ENCODE peak calls at places on chromosomes 2 and 18, in ten cellular contexts. N is Panc1; I is neural progenitor cell; V is tibial artery; J is stomach; O is neuronal stem cell; L is CD4-positive, alpha-beta T cell; Y is fibroblast of lung; B is CD8-positive, alpha-beta memory T cell; W is HepG2. S is an unnamed sample.

GRCh38 chr2:65710779-65711295 is 278.4 kb upstream of the SPRED2 start:
- DNase-seq in N (no peak), I (peak), V (no peak), J (peak), O (no peak), L (no peak), Y (peak), B (no peak), W (peak), S (no peak)

GRCh38 chr2:71613953-71614925 is 160.9 kb downstream of the DYSF start:
- DNase-seq in N (no peak), I (no peak), V (peak), J (peak), O (no peak), L (no peak), Y (no peak), B (peak), W (no peak), S (peak)

GRCh38 chr2:26527726-26528125 is 49.8 kb upstream of the OTOF start:
- DNase-seq in N (no peak), I (no peak), V (peak), J (no peak), O (no peak), L (no peak), Y (no peak), B (no peak), W (no peak), S (no peak)

GRCh38 chr2:57621984-57622383 is 424.6 kb upstream of the VRK2 start:
- DNase-seq in N (no peak), I (no peak), V (no peak), J (no peak), O (no peak), L (no peak), Y (no peak), B (no peak), W (no peak), S (no peak)

GRCh38 chr2:100703744-100704143 is 116.2 kb upstream of the NPAS2 start:
- DNase-seq in N (no peak), I (no peak), V (no peak), J (no peak), O (no peak), L (no peak), Y (no peak), B (no peak), W (no peak), S (no peak)

GRCh38 chr2:145906356-145906755 is 1386.4 kb upstream of the ZEB2 start:
- DNase-seq in N (no peak), I (no peak), V (no peak), J (no peak), O (no peak), L (no peak), Y (no peak), B (no peak), W (peak), S (no peak)

GRCh38 chr2:12556762-12557161 is 160.0 kb upstream of the TRIB2 start:
- DNase-seq in N (no peak), I (no peak), V (no peak), J (no peak), O (no peak), L (peak), Y (peak), B (no peak), W (no peak), S (no peak)

GRCh38 chr2:126634273-126634861 is 21.6 kb upstream of the GYPC start:
- DNase-seq in N (no peak), I (peak), V (no peak), J (no peak), O (no peak), L (peak), Y (no peak), B (peak), W (no peak), S (no peak)

GRCh38 chr18:69008538-69008937 is 210.7 kb downstream of the CCDC102B start:
- DNase-seq in N (no peak), I (peak), V (no peak), J (no peak), O (no peak), L (no peak), Y (no peak), B (no peak), W (no peak), S (no peak)

GRCh38 chr2:61460168-61460567 is 10.7 kb downstream of the USP34 start:
- DNase-seq in N (no peak), I (no peak), V (no peak), J (no peak), O (no peak), L (no peak), Y (peak), B (no peak), W (peak), S (no peak)

GRCh38 chr2:168694876-168695275 is 107.6 kb upstream of the NOSTRIN start:
- DNase-seq in N (no peak), I (no peak), V (no peak), J (no peak), O (no peak), L (no peak), Y (no peak), B (no peak), W (no peak), S (no peak)

GRCh38 chr18:77138270-77138669 is 5.7 kb upstream of the MBP start:
- DNase-seq in N (no peak), I (no peak), V (no peak), J (peak), O (no peak), L (no peak), Y (no peak), B (no peak), W (no peak), S (no peak)

GRCh38 chr2:64644240-64645013 is 9.3 kb downstream of the SERTAD2 start:
- DNase-seq in N (peak), I (peak), V (peak), J (peak), O (peak), L (peak), Y (peak), B (peak), W (peak), S (peak)

GRCh38 chr2:119225926-119226325 is 2.3 kb downstream of the STEAP3 start:
- DNase-seq in N (no peak), I (no peak), V (no peak), J (no peak), O (no peak), L (no peak), Y (no peak), B (no peak), W (no peak), S (no peak)

GRCh38 chr18:45197526-45197970 is 417.7 kb upstream of the SLC14A2 start:
- DNase-seq in N (no peak), I (no peak), V (no peak), J (no peak), O (no peak), L (no peak), Y (no peak), B (no peak), W (no peak), S (no peak)

GRCh38 chr18:5961828-5962150 is 66.5 kb upstream of the TMEM200C start:
- DNase-seq in N (no peak), I (no peak), V (no peak), J (no peak), O (no peak), L (no peak), Y (no peak), B (no peak), W (no peak), S (no peak)

GRCh38 chr2:181483876-181484275 is 26.7 kb downstream of the ITGA4 start:
- DNase-seq in N (no peak), I (no peak), V (no peak), J (no peak), O (no peak), L (no peak), Y (no peak), B (no peak), W (no peak), S (no peak)

GRCh38 chr18:55206941-55207340 is 247.7 kb upstream of the CCDC68 start:
- DNase-seq in N (no peak), I (no peak), V (no peak), J (no peak), O (no peak), L (no peak), Y (no peak), B (no peak), W (no peak), S (no peak)

GRCh38 chr2:19872302-19872701 is 29.5 kb downstream of the TTC32 start:
- DNase-seq in N (no peak), I (no peak), V (peak), J (no peak), O (no peak), L (no peak), Y (no peak), B (no peak), W (no peak), S (no peak)

GRCh38 chr2:177882501-177882900 is 190.1 kb downstream of the PDE11A start:
- DNase-seq in N (no peak), I (no peak), V (no peak), J (no peak), O (no peak), L (no peak), Y (no peak), B (no peak), W (no peak), S (no peak)
- H3K27ac ChIP-seq in N (no peak), I (no peak), V (no peak), J (no peak), O (no peak), L (no peak), Y (no peak), B (no peak), W (no peak), S (peak)

DNA sequence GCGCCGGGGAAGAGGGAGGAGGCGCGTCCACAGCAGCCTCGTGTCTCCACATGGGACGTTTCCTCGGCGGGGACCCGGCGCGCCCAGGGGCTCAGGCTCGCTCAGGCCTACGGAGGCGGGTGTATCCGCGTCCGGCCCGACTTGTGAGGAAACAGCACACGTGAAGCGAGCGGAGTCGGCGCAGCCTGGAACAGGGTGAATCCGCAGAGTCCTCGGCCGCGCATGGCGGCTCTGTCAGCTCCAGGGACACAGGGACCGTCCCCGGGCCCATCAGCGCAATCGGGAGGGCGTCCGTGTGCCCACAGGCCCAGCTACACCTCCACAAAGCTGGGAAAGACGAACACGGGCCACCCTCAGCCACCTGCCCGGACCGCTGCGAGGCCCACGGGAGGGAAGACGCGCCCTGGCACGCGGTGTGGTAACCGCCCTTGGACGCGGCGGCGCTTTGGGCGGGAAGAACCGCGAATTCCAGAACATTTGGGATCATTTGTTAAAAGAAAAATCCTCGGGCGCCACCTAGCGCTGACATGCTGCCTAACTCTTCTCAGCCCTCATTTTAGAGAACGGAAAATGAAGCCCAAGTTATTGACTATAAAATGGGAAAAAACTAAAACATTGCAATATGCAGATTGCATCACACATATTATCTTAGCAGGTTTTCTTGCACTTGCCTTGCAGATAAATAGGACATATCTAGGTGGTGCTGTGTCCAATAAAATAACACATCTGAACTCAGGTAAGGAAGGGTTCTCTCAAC is 40.4 kb downstream of the TMEM18 start:
- DNase-seq in N (no peak), I (peak), V (peak), J (peak), O (peak), L (peak), Y (peak), B (peak), W (peak), S (peak)
- H3K27ac ChIP-seq in N (no peak), I (no peak), V (no peak), J (no peak), O (no peak), L (no peak), Y (no peak), B (no peak), W (no peak), S (no peak)

DNA sequence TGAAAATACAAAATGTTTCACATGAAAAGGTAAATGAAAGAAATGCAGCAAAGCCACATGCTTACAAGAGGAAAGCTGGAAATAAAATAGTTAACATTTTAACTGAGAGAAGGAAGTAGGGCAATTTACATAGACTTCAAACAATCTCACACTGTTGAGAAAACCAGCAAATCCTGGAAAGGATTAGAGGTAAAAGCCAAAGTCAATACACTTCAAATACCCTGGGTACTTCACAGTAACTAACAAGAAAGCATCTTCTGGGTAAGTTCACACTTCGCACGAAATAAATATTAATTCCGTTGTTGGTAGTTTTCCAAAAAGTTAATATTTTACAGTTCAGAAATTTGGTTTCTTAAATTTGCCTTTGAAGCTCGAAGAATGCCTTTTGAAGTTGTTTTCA is 3.5 kb upstream of the ERICH2 start:
- DNase-seq in N (no peak), I (no peak), V (no peak), J (no peak), O (no peak), L (no peak), Y (no peak), B (no peak), W (peak), S (no peak)
- H3K27ac ChIP-seq in N (no peak), I (no peak), V (no peak), J (peak), O (no peak), L (no peak), Y (no peak), B (no peak), W (no peak), S (no peak)

GRCh38 chr2:2796207-2796606 is 465.1 kb upstream of the MYT1L start:
- DNase-seq in N (no peak), I (no peak), V (peak), J (no peak), O (no peak), L (no peak), Y (no peak), B (no peak), W (no peak), S (no peak)
- H3K27ac ChIP-seq in N (no peak), I (no peak), V (no peak), J (no peak), O (no peak), L (no peak), Y (no peak), B (no peak), W (no peak), S (no peak)

GRCh38 chr2:240512666-240513535 is 44.9 kb downstream of the ANKMY1 start:
- DNase-seq in N (no peak), I (no peak), V (no peak), J (peak), O (no peak), L (no peak), Y (no peak), B (no peak), W (no peak), S (no peak)
- H3K27ac ChIP-seq in N (no peak), I (no peak), V (no peak), J (no peak), O (no peak), L (no peak), Y (no peak), B (no peak), W (no peak), S (no peak)

GRCh38 chr18:35343488-35343935 is 708 bp downstream of the ZNF24 start:
- DNase-seq in N (no peak), I (no peak), V (no peak), J (no peak), O (no peak), L (no peak), Y (peak), B (no peak), W (no peak), S (no peak)

GRCh38 chr18:35345950-35346349 is 1.7 kb upstream of the ZNF24 start:
- DNase-seq in N (no peak), I (no peak), V (no peak), J (no peak), O (no peak), L (no peak), Y (no peak), B (no peak), W (no peak), S (no peak)

GRCh38 chr18:35343936-35344735 is at the start of gene ZNF24:
- DNase-seq in N (peak), I (peak), V (peak), J (peak), O (peak), L (peak), Y (peak), B (peak), W (peak), S (peak)

GRCh38 chr18:35344736-35345459 is 678 bp upstream of the ZNF24 start:
- DNase-seq in N (no peak), I (no peak), V (no peak), J (no peak), O (no peak), L (no peak), Y (no peak), B (no peak), W (no peak), S (no peak)

GRCh38 chr18:35345460-35345921 is 1.3 kb upstream of the ZNF24 start:
- DNase-seq in N (no peak), I (peak), V (no peak), J (peak), O (no peak), L (no peak), Y (peak), B (no peak), W (peak), S (no peak)
- H3K27ac ChIP-seq in N (peak), I (no peak), V (peak), J (peak), O (peak), L (no peak), Y (no peak), B (no peak), W (peak), S (peak)

GRCh38 chr2:5722236-5722635 is 30.1 kb downstream of the SOX11 start:
- DNase-seq in N (no peak), I (no peak), V (no peak), J (no peak), O (no peak), L (no peak), Y (no peak), B (no peak), W (no peak), S (no peak)
- H3K27ac ChIP-seq in N (no peak), I (no peak), V (no peak), J (no peak), O (no peak), L (no peak), Y (no peak), B (no peak), W (no peak), S (no peak)

GRCh38 chr2:230722207-230722606 is 9.6 kb downstream of the CAB39 start:
- DNase-seq in N (no peak), I (no peak), V (no peak), J (no peak), O (no peak), L (no peak), Y (no peak), B (no peak), W (no peak), S (no peak)
- H3K27ac ChIP-seq in N (no peak), I (no peak), V (no peak), J (no peak), O (no peak), L (peak), Y (no peak), B (no peak), W (no peak), S (peak)

GRCh38 chr2:200469708-200470600 is 39.9 kb downstream of the KCTD18 start:
- DNase-seq in N (no peak), I (peak), V (no peak), J (no peak), O (peak), L (no peak), Y (no peak), B (no peak), W (no peak), S (no peak)
- H3K27ac ChIP-seq in N (peak), I (no peak), V (no peak), J (peak), O (peak), L (no peak), Y (no peak), B (no peak), W (no peak), S (no peak)